ENCODE peak calls at places on chromosomes 4 and X, in eight cellular contexts. Y, J, Q, M, P, G, A and L are unnamed samples.
A peak's percentile ranks its signal among the peaks of the same experiment; 100 is the strongest.

GRCh38 chrX:40097492-40098263 is at the start of gene BCOR:
- DNase-seq in G (peak; percentile 82), A (peak; percentile 68), P (peak; percentile 42), J (peak; percentile 74), M (peak; percentile 77), Q (peak; percentile 81), Y (no peak), L (peak; percentile 63)

GRCh38 chr4:151606061-151606460 is 154.7 kb downstream of the GATB start:
- DNase-seq in J (no peak), Y (no peak), A (no peak), G (no peak), P (no peak), M (no peak), Q (no peak), L (no peak)

GRCh38 chr4:13559414-13559813 is 15.1 kb upstream of the NKX3-2 start:
- DNase-seq in M (no peak), P (no peak), Y (no peak), A (no peak), Q (no peak), J (no peak), G (no peak), L (no peak)

GRCh38 chr4:26609398-26609797 is 25.5 kb downstream of the TBC1D19 start:
- DNase-seq in Q (no peak), G (no peak), P (no peak), M (no peak), Y (no peak), A (peak; percentile 18), J (no peak), L (no peak)

GRCh38 chrX:54208531-54208930 is 25.5 kb upstream of the FAM120C start:
- DNase-seq in Q (no peak), M (no peak), A (no peak), G (no peak), Y (no peak), P (no peak), J (no peak), L (no peak)

GRCh38 chr4:76515975-76516853 is 81.2 kb downstream of the SHROOM3 start:
- DNase-seq in Q (no peak), A (no peak), G (no peak), J (no peak), Y (no peak), P (no peak), M (no peak), L (no peak)

GRCh38 chr4:3308691-3309090 is 15.9 kb downstream of the RGS12 start:
- DNase-seq in M (peak; percentile 36), P (no peak), G (no peak), Y (no peak), J (no peak), Q (no peak), A (no peak), L (no peak)

GRCh38 chr4:156656911-156657310 is 314.7 kb downstream of the PDGFC start:
- DNase-seq in P (no peak), Q (no peak), J (no peak), M (no peak), Y (no peak), A (no peak), G (no peak), L (no peak)

GRCh38 chr4:151355155-151355554 is 29.8 kb upstream of the SH3D19 start:
- DNase-seq in G (no peak), Y (no peak), Q (no peak), J (no peak), P (peak; percentile 30), M (no peak), A (no peak), L (no peak)

GRCh38 chrX:41468647-41469323 is 21.6 kb downstream of the NYX start:
- DNase-seq in P (no peak), G (no peak), Y (no peak), M (no peak), J (no peak), Q (no peak), A (no peak), L (no peak)

GRCh38 chr4:10629394-10629793 is 55.2 kb downstream of the CLNK start:
- DNase-seq in Q (no peak), J (no peak), G (no peak), Y (no peak), M (no peak), A (no peak), P (no peak), L (no peak)

GRCh38 chrX:11531226-11531625 is 134.5 kb downstream of the ARHGAP6 start:
- DNase-seq in Q (no peak), M (no peak), Y (no peak), A (no peak), P (no peak), J (no peak), G (no peak), L (peak; percentile 8)

GRCh38 chr4:108320066-108320465 is 151.3 kb upstream of the LEF1 start:
- DNase-seq in A (no peak), Q (no peak), P (no peak), M (no peak), G (no peak), Y (no peak), J (no peak), L (no peak)

GRCh38 chr4:137266511-137266910 is 265.8 kb downstream of the PCDH18 start:
- DNase-seq in A (no peak), M (no peak), Q (no peak), G (no peak), J (no peak), Y (no peak), P (no peak), L (no peak)

GRCh38 chr4:164807611-164808010 is 53.7 kb downstream of the SMIM31 start:
- DNase-seq in G (no peak), Y (no peak), M (peak; percentile 52), P (no peak), A (no peak), J (no peak), Q (peak; percentile 93), L (no peak)

GRCh38 chr4:8726344-8726851 is 133.8 kb downstream of the CPZ start:
- DNase-seq in P (no peak), G (no peak), J (no peak), A (no peak), Y (no peak), Q (no peak), M (peak; percentile 30), L (no peak)

GRCh38 chr4:77044458-77045124 is 31.2 kb downstream of the CCNI start:
- DNase-seq in G (no peak), Y (no peak), J (no peak), Q (peak; percentile 28), M (no peak), P (no peak), A (no peak), L (peak; percentile 61)

GRCh38 chr4:119648398-119648797 is 19.8 kb upstream of the PDE5A start:
- DNase-seq in A (no peak), P (no peak), Q (no peak), Y (no peak), G (no peak), M (no peak), J (no peak), L (no peak)

GRCh38 chr4:60128916-60129315 is 1071.2 kb upstream of the ADGRL3 start:
- DNase-seq in M (no peak), J (no peak), Y (no peak), A (no peak), G (no peak), P (no peak), Q (no peak), L (no peak)